ENCODE peak calls at places on chromosomes 5 and 9, in five cellular contexts. One of them, this sample, is unnamed.

GRCh38 chr9:127059648-127060365 is 62.6 kb downstream of the ANGPTL2 start:
- DNase-seq in PC-9: no peak
- DNase-seq in BJ: no peak
- DNase-seq in GM13977: peak; percentile 29
- DNase-seq in H9: no peak
- DNase-seq in this sample: no peak

GRCh38 chr9:93130861-93131481 is 3.1 kb downstream of the NINJ1 start:
- DNase-seq in PC-9: no peak
- DNase-seq in BJ: no peak
- DNase-seq in GM13977: no peak
- DNase-seq in H9: no peak
- DNase-seq in this sample: no peak

GRCh38 chr9:136545065-136545965 is 533 bp downstream of the NOTCH1 start:
- DNase-seq in PC-9: peak; percentile 39
- DNase-seq in BJ: no peak
- DNase-seq in GM13977: peak; percentile 85
- DNase-seq in H9: no peak
- DNase-seq in this sample: no peak

GRCh38 chr5:58974083-58974482 is 391.2 kb downstream of the RAB3C start:
- DNase-seq in PC-9: no peak
- DNase-seq in BJ: peak; percentile 5
- DNase-seq in GM13977: no peak
- DNase-seq in H9: no peak
- DNase-seq in this sample: no peak

GRCh38 chr5:73228052-73228451 is 55.1 kb downstream of the TMEM174 start:
- DNase-seq in PC-9: no peak
- DNase-seq in BJ: no peak
- DNase-seq in GM13977: no peak
- DNase-seq in H9: no peak
- DNase-seq in this sample: no peak

GRCh38 chr5:168468836-168469235 is 17.4 kb upstream of the RARS1 start:
- DNase-seq in PC-9: no peak
- DNase-seq in BJ: peak; percentile 68
- DNase-seq in GM13977: no peak
- DNase-seq in H9: no peak
- DNase-seq in this sample: no peak

GRCh38 chr9:14352549-14352948 is 38.6 kb upstream of the NFIB start:
- DNase-seq in PC-9: no peak
- DNase-seq in BJ: no peak
- DNase-seq in GM13977: no peak
- DNase-seq in H9: no peak
- DNase-seq in this sample: no peak

GRCh38 chr9:95434116-95435073 is 82.4 kb downstream of the PTCH1 start:
- DNase-seq in PC-9: peak; percentile 88
- DNase-seq in BJ: no peak
- DNase-seq in GM13977: no peak
- DNase-seq in H9: peak; percentile 89
- DNase-seq in this sample: no peak

GRCh38 chr9:37371565-37372464 is 50.7 kb upstream of the GRHPR start:
- DNase-seq in PC-9: no peak
- DNase-seq in BJ: no peak
- DNase-seq in GM13977: no peak
- DNase-seq in H9: no peak
- DNase-seq in this sample: no peak

GRCh38 chr5:159106569-159107282 is 7.0 kb upstream of the EBF1 start:
- DNase-seq in PC-9: peak; percentile 46
- DNase-seq in BJ: no peak
- DNase-seq in GM13977: peak; percentile 81
- DNase-seq in H9: peak; percentile 80
- DNase-seq in this sample: no peak

GRCh38 chr9:98255064-98255577 is 328 bp downstream of the TBC1D2 start:
- DNase-seq in PC-9: no peak
- DNase-seq in BJ: no peak
- DNase-seq in GM13977: no peak
- DNase-seq in H9: no peak
- DNase-seq in this sample: peak; percentile 89

GRCh38 chr9:123415593-123415930 is 59.6 kb downstream of the CRB2 start:
- DNase-seq in PC-9: no peak
- DNase-seq in BJ: no peak
- DNase-seq in GM13977: no peak
- DNase-seq in H9: no peak
- DNase-seq in this sample: no peak

GRCh38 chr5:88283690-88284089 is 15.0 kb upstream of the TMEM161B start:
- DNase-seq in PC-9: no peak
- DNase-seq in BJ: no peak
- DNase-seq in GM13977: no peak
- DNase-seq in H9: no peak
- DNase-seq in this sample: no peak

GRCh38 chr5:78286288-78286687 is 8.2 kb downstream of the AP3B1 start:
- DNase-seq in PC-9: no peak
- DNase-seq in BJ: no peak
- DNase-seq in GM13977: no peak
- DNase-seq in H9: no peak
- DNase-seq in this sample: no peak
- TF ChIP-seq CTCF in PC-9: no peak
- TF ChIP-seq CTCF in BJ: no peak
- TF ChIP-seq CTCF in GM13977: no peak
- TF ChIP-seq CTCF in H9: no peak
- TF ChIP-seq CTCF in this sample: no peak

GRCh38 chr9:83355024-83355444 is 183.2 kb downstream of the FRMD3 start:
- DNase-seq in PC-9: no peak
- DNase-seq in BJ: no peak
- DNase-seq in GM13977: no peak
- DNase-seq in H9: no peak
- DNase-seq in this sample: no peak
- TF ChIP-seq CTCF in PC-9: no peak
- TF ChIP-seq CTCF in BJ: no peak
- TF ChIP-seq CTCF in GM13977: no peak
- TF ChIP-seq CTCF in H9: no peak
- TF ChIP-seq CTCF in this sample: no peak

GRCh38 chr9:26722755-26723154 is 169.8 kb downstream of the CAAP1 start:
- DNase-seq in PC-9: no peak
- DNase-seq in BJ: no peak
- DNase-seq in GM13977: no peak
- DNase-seq in H9: no peak
- DNase-seq in this sample: no peak

GRCh38 chr9:26725573-26725972 is 167.0 kb downstream of the CAAP1 start:
- DNase-seq in PC-9: no peak
- DNase-seq in BJ: no peak
- DNase-seq in GM13977: no peak
- DNase-seq in H9: no peak
- DNase-seq in this sample: no peak

GRCh38 chr9:26727471-26727870 is 165.1 kb downstream of the CAAP1 start:
- DNase-seq in PC-9: no peak
- DNase-seq in BJ: no peak
- DNase-seq in GM13977: no peak
- DNase-seq in H9: no peak
- DNase-seq in this sample: no peak

GRCh38 chr9:26723486-26723885 is 169.1 kb downstream of the CAAP1 start:
- DNase-seq in PC-9: peak; percentile 5
- DNase-seq in BJ: no peak
- DNase-seq in GM13977: peak; percentile 21
- DNase-seq in H9: peak; percentile 95
- DNase-seq in this sample: no peak
- TF ChIP-seq CTCF in PC-9: peak; percentile 47
- TF ChIP-seq CTCF in BJ: peak; percentile 35
- TF ChIP-seq CTCF in GM13977: peak; percentile 70
- TF ChIP-seq CTCF in H9: peak; percentile 88
- TF ChIP-seq CTCF in this sample: no peak

GRCh38 chr5:175728316-175728715 is 70.4 kb downstream of the HRH2 start:
- DNase-seq in PC-9: no peak
- DNase-seq in BJ: no peak
- DNase-seq in GM13977: no peak
- DNase-seq in H9: no peak
- DNase-seq in this sample: no peak

GRCh38 chr5:175729829-175730277 is 72.0 kb downstream of the HRH2 start:
- DNase-seq in PC-9: peak; percentile 95
- DNase-seq in BJ: peak; percentile 19
- DNase-seq in GM13977: peak; percentile 88
- DNase-seq in H9: peak; percentile 98
- DNase-seq in this sample: no peak

GRCh38 chr5:175731172-175731571 is 73.3 kb downstream of the HRH2 start:
- DNase-seq in PC-9: no peak
- DNase-seq in BJ: no peak
- DNase-seq in GM13977: no peak
- DNase-seq in H9: no peak
- DNase-seq in this sample: no peak

GRCh38 chr5:175731756-175732465 is 74.0 kb downstream of the HRH2 start:
- DNase-seq in PC-9: no peak
- DNase-seq in BJ: no peak
- DNase-seq in GM13977: no peak
- DNase-seq in H9: no peak
- DNase-seq in this sample: no peak

DNA sequence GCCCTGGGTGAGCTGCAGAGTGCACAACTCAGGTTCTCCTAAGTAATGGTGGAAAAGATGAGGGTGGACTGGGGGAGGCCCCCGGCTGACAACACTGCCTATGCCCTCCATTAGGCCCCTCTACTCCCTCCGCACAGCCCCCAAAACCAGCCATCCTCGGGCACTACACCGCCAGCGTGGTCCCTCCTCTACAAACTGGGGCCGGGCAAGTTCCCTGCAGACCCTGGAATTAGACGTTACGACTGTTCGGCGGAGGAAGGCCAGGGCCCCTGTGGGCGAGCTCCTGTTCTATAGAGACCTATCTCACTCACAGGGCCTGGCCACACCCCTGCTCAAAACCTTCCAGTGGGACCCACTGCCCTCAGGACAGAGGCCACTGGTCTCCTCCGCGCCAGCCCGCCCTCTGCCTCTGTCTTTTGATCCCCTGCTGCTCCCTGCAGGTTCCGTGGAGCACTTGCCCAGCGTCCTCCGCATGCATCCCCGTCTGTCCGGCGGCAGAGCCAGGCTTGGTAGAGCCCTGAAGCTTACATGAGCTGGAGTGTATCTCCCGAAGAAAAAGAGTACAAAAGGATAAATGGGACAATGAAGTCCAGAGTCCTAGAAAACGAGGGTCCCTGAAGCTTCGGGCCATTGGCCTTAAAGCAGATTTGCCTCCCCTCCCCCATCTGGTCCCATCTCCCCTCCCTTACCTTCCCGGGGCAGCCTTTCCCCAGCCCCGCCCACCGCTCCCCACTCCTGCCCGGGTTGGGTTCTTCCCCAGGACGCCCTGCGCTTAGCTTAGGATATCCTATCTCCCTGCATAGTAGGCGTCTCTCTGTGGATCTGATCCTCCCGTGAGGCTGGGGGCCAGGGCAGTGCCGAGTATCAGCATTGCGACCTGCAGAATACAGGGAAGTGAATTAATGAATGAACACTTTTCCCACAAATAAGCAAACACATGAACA is 71.3 kb downstream of the HRH2 start:
- DNase-seq in PC-9: no peak
- DNase-seq in BJ: no peak
- DNase-seq in GM13977: no peak
- DNase-seq in H9: peak; percentile 71
- DNase-seq in this sample: no peak
- TF ChIP-seq CTCF in PC-9: no peak
- TF ChIP-seq CTCF in BJ: no peak
- TF ChIP-seq CTCF in GM13977: no peak
- TF ChIP-seq CTCF in H9: peak; percentile 50
- TF ChIP-seq CTCF in this sample: no peak

GRCh38 chr5:4700886-4701285 is 439.2 kb upstream of the ADAMTS16 start:
- DNase-seq in PC-9: no peak
- DNase-seq in BJ: no peak
- DNase-seq in GM13977: no peak
- DNase-seq in H9: no peak
- DNase-seq in this sample: no peak

GRCh38 chr5:4698596-4698995 is 441.5 kb upstream of the ADAMTS16 start:
- DNase-seq in PC-9: no peak
- DNase-seq in BJ: no peak
- DNase-seq in GM13977: no peak
- DNase-seq in H9: no peak
- DNase-seq in this sample: no peak

GRCh38 chr5:4699592-4699991 is 440.5 kb upstream of the ADAMTS16 start:
- DNase-seq in PC-9: no peak
- DNase-seq in BJ: no peak
- DNase-seq in GM13977: no peak
- DNase-seq in H9: no peak
- DNase-seq in this sample: no peak

DNA sequence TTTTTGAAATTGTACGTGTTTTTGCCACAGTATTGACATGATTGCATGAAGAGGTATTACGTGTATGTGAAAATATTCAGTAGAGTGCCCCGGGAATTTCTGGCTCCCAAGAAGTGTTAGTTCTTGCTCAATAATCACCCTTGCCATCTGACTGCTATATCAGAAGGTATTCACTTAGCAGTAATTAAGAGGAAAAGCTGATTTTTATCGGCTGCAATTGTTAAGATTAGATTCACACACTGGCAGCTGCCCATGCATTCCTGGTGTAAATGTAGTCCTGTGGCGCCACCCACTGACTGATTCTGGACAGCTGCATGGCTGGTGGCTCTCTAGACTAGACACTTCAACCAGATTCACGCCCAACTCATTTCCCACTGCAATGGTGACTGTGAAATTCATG is 440.0 kb upstream of the ADAMTS16 start:
- DNase-seq in PC-9: peak; percentile 61
- DNase-seq in BJ: no peak
- DNase-seq in GM13977: no peak
- DNase-seq in H9: peak; percentile 70
- DNase-seq in this sample: no peak
- TF ChIP-seq CTCF in PC-9: peak; percentile 76
- TF ChIP-seq CTCF in BJ: no peak
- TF ChIP-seq CTCF in GM13977: peak; percentile 27
- TF ChIP-seq CTCF in H9: peak; percentile 87
- TF ChIP-seq CTCF in this sample: no peak

GRCh38 chr5:111142932-111143331 is 50.8 kb downstream of the WDR36 start:
- DNase-seq in PC-9: no peak
- DNase-seq in BJ: no peak
- DNase-seq in GM13977: no peak
- DNase-seq in H9: no peak
- DNase-seq in this sample: no peak
- TF ChIP-seq CTCF in PC-9: no peak
- TF ChIP-seq CTCF in BJ: no peak
- TF ChIP-seq CTCF in GM13977: peak; percentile 27
- TF ChIP-seq CTCF in H9: peak; percentile 32
- TF ChIP-seq CTCF in this sample: no peak

This sample was measured in vagina.